ENCODE peak calls at places on chromosomes 2 and 18, in eight cellular contexts. K, Q, A, F, Y, I, L and N are unnamed samples.

GRCh38 chr2:229714736-229715541 is 584 bp upstream of the DNER start:
- DNase-seq in K (peak), Y (peak), A (peak), I (peak), Q (peak), F (no peak), L (peak), N (peak)

GRCh38 chr2:100741880-100742814 is 77.8 kb upstream of the NPAS2 start:
- DNase-seq in A (peak), I (no peak), K (peak), F (no peak), Q (peak), L (no peak), Y (peak), N (no peak)

GRCh38 chr2:162043132-162043531 is 30.9 kb downstream of the DPP4 start:
- DNase-seq in K (no peak), A (no peak), F (no peak), L (no peak), Y (no peak), Q (no peak), I (no peak), N (no peak)

GRCh38 chr2:45643543-45644542 is 7.6 kb upstream of the PRKCE start:
- DNase-seq in A (peak), Y (peak), I (peak), F (peak), Q (peak), K (peak), L (peak), N (peak)

GRCh38 chr2:96815326-96816126 is 542 bp upstream of the CNNM3 start:
- DNase-seq in K (peak), L (peak), Q (peak), Y (peak), I (peak), A (peak), F (peak), N (peak)

GRCh38 chr2:230128943-230129342 is 60.2 kb upstream of the SLC16A14 start:
- DNase-seq in K (no peak), I (no peak), F (no peak), A (peak), L (no peak), Y (peak), Q (peak), N (no peak)

GRCh38 chr2:29405707-29406106 is 290.5 kb downstream of the CLIP4 start:
- DNase-seq in Q (peak), K (no peak), A (no peak), Y (no peak), L (no peak), I (no peak), F (no peak), N (peak)

GRCh38 chr18:24678113-24678512 is 217.7 kb downstream of the HRH4 start:
- DNase-seq in A (no peak), K (no peak), Y (no peak), L (no peak), Q (no peak), F (no peak), I (no peak), N (no peak)

GRCh38 chr2:82968381-82968780 is 1490.7 kb downstream of the SUCLG1 start:
- DNase-seq in Q (no peak), L (no peak), F (no peak), K (no peak), Y (peak), I (no peak), A (no peak), N (no peak)

GRCh38 chr2:199440118-199440517 is 17.6 kb downstream of the SATB2 start:
- DNase-seq in Y (no peak), F (no peak), A (no peak), K (no peak), Q (no peak), L (no peak), I (peak), N (no peak)

GRCh38 chr18:76490701-76491171 is 4.3 kb downstream of the ZNF516 start:
- DNase-seq in K (no peak), Y (no peak), Q (peak), F (no peak), L (no peak), I (peak), A (peak), N (peak)

GRCh38 chr2:62662548-62662947 is 43.0 kb upstream of the EHBP1 start:
- DNase-seq in Y (peak), A (no peak), L (no peak), I (no peak), Q (peak), K (no peak), F (no peak), N (no peak)

GRCh38 chr2:129923265-129924141 is 56.0 kb upstream of the RAB6C start:
- DNase-seq in F (peak), I (peak), A (peak), K (peak), L (peak), Q (peak), Y (peak), N (peak)

GRCh38 chr2:121257476-121257831 is 27.5 kb downstream of the TFCP2L1 start:
- DNase-seq in K (no peak), F (no peak), L (no peak), Q (no peak), A (no peak), Y (no peak), I (no peak), N (no peak)

GRCh38 chr2:42338567-42339190 is 22.3 kb downstream of the COX7A2L start:
- DNase-seq in L (no peak), Y (no peak), Q (no peak), K (no peak), A (no peak), F (no peak), I (peak), N (no peak)

GRCh38 chr2:160612266-160612864 is 118.8 kb upstream of the RBMS1 start:
- DNase-seq in Q (peak), I (no peak), F (no peak), A (peak), Y (peak), K (no peak), L (no peak), N (no peak)

GRCh38 chr2:73993376-73993775 is 8.7 kb downstream of the TET3 start:
- DNase-seq in F (no peak), L (no peak), A (no peak), I (no peak), Q (peak), Y (no peak), K (peak), N (no peak)

GRCh38 chr2:66441651-66442365 is 6.9 kb downstream of the MEIS1 start:
- DNase-seq in A (no peak), K (no peak), F (no peak), I (peak), Y (peak), Q (peak), L (no peak), N (no peak)

GRCh38 chr2:109582928-109583895 is 30.6 kb downstream of the SEPTIN10 start:
- DNase-seq in L (no peak), F (no peak), A (peak), Q (peak), I (no peak), K (no peak), Y (no peak), N (peak)

GRCh38 chr2:40028792-40029488 is 249.9 kb upstream of the THUMPD2 start:
- DNase-seq in A (no peak), Q (no peak), L (no peak), K (peak), F (peak), Y (no peak), I (no peak), N (peak)

GRCh38 chr2:144466637-144467036 is 53.3 kb downstream of the ZEB2 start:
- DNase-seq in Y (no peak), L (no peak), A (no peak), K (no peak), I (no peak), Q (no peak), F (no peak), N (no peak)

GRCh38 chr2:231069379-231070054 is 12.8 kb downstream of the PSMD1 start:
- DNase-seq in K (no peak), Y (peak), Q (peak), F (no peak), A (peak), L (no peak), I (no peak), N (no peak)

GRCh38 chr2:220370764-220371163 is 743.3 kb downstream of the SLC4A3 start:
- DNase-seq in I (no peak), L (no peak), A (peak), F (no peak), Y (no peak), K (no peak), Q (no peak), N (no peak)

GRCh38 chr18:23619388-23619873 is 33.1 kb upstream of the NPC1 start:
- DNase-seq in I (peak), Q (peak), L (no peak), Y (peak), K (no peak), F (no peak), A (no peak), N (no peak)

GRCh38 chr18:61643884-61644647 is 248.7 kb downstream of the RNF152 start:
- DNase-seq in A (no peak), L (no peak), I (no peak), F (peak), K (no peak), Q (no peak), Y (no peak), N (no peak)
- H3K4me2 ChIP-seq in A (no peak), L (no peak), I (no peak), F (peak), K (no peak), Q (no peak), Y (no peak), N (no peak)

GRCh38 chr2:64063454-64063853 is 44.2 kb upstream of the VPS54 start:
- DNase-seq in Y (no peak), Q (no peak), A (no peak), I (no peak), F (no peak), K (no peak), L (no peak), N (no peak)
- H3K27ac ChIP-seq in Y (peak), Q (peak), A (no peak), I (no peak), F (peak), K (no peak), L (peak), N (peak)

GRCh38 chr2:46829240-46829970 is 86.2 kb downstream of the MCFD2 start:
- DNase-seq in A (no peak), Y (no peak), F (no peak), K (no peak), I (no peak), L (no peak), Q (no peak), N (no peak)
- H3K4me2 ChIP-seq in A (no peak), Y (no peak), F (no peak), K (no peak), I (no peak), L (no peak), Q (no peak), N (no peak)

GRCh38 chr2:233124449-233125080 is 64.4 kb downstream of the INPP5D start:
- DNase-seq in A (no peak), Y (no peak), L (no peak), Q (no peak), I (no peak), F (peak), K (no peak), N (no peak)
- H3K27ac ChIP-seq in A (no peak), Y (no peak), L (no peak), Q (no peak), I (no peak), F (peak), K (no peak), N (no peak)